ENCODE peak calls at places on chromosomes 5 and 9, in ten cellular contexts. One of them, this sample, is unnamed.

GRCh38 chr5:61631438-61631941 is 299.4 kb downstream of the ZSWIM6 start:
- DNase-seq in heart left ventricle: peak
- DNase-seq in HL-60: no peak
- DNase-seq in brain microvascular endothelial cell: peak
- DNase-seq in cardiac muscle cell: peak
- DNase-seq in tibial nerve: peak
- DNase-seq in esophagus squamous epithelium: no peak
- DNase-seq in AG04450: no peak
- DNase-seq in psoas muscle: peak
- DNase-seq in right lobe of liver: no peak
- DNase-seq in this sample: peak

GRCh38 chr9:121837113-121838010 is 185.9 kb downstream of the DAB2IP start:
- DNase-seq in HL-60: no peak
- DNase-seq in right lobe of liver: peak
- DNase-seq in cardiac muscle cell: peak
- DNase-seq in brain microvascular endothelial cell: no peak
- DNase-seq in AG04450: peak
- DNase-seq in psoas muscle: no peak
- DNase-seq in heart left ventricle: no peak
- DNase-seq in tibial nerve: no peak
- DNase-seq in esophagus squamous epithelium: no peak
- DNase-seq in this sample: peak

GRCh38 chr9:133980864-133981588 is 11.1 kb downstream of the VAV2 start:
- DNase-seq in brain microvascular endothelial cell: no peak
- DNase-seq in tibial nerve: no peak
- DNase-seq in AG04450: no peak
- DNase-seq in cardiac muscle cell: no peak
- DNase-seq in HL-60: no peak
- DNase-seq in right lobe of liver: peak
- DNase-seq in esophagus squamous epithelium: no peak
- DNase-seq in heart left ventricle: no peak
- DNase-seq in psoas muscle: no peak
- DNase-seq in this sample: no peak

GRCh38 chr5:60163762-60164161 is 270.2 kb upstream of the PDE4D start:
- DNase-seq in psoas muscle: no peak
- DNase-seq in right lobe of liver: no peak
- DNase-seq in HL-60: no peak
- DNase-seq in heart left ventricle: no peak
- DNase-seq in esophagus squamous epithelium: no peak
- DNase-seq in tibial nerve: no peak
- DNase-seq in AG04450: no peak
- DNase-seq in cardiac muscle cell: no peak
- DNase-seq in brain microvascular endothelial cell: peak
- DNase-seq in this sample: no peak

GRCh38 chr9:92328225-92328624 is 2.5 kb downstream of the CENPP start:
- DNase-seq in psoas muscle: no peak
- DNase-seq in tibial nerve: no peak
- DNase-seq in HL-60: peak
- DNase-seq in brain microvascular endothelial cell: peak
- DNase-seq in right lobe of liver: no peak
- DNase-seq in cardiac muscle cell: peak
- DNase-seq in esophagus squamous epithelium: no peak
- DNase-seq in heart left ventricle: no peak
- DNase-seq in AG04450: peak
- DNase-seq in this sample: no peak

GRCh38 chr5:123708074-123708806 is 196.3 kb downstream of the CSNK1G3 start:
- DNase-seq in brain microvascular endothelial cell: peak
- DNase-seq in tibial nerve: peak
- DNase-seq in psoas muscle: no peak
- DNase-seq in heart left ventricle: no peak
- DNase-seq in esophagus squamous epithelium: no peak
- DNase-seq in right lobe of liver: no peak
- DNase-seq in AG04450: peak
- DNase-seq in cardiac muscle cell: peak
- DNase-seq in HL-60: no peak
- DNase-seq in this sample: no peak

GRCh38 chr9:94772654-94773303 is 46.3 kb downstream of the AOPEP start:
- DNase-seq in cardiac muscle cell: no peak
- DNase-seq in right lobe of liver: no peak
- DNase-seq in esophagus squamous epithelium: no peak
- DNase-seq in HL-60: no peak
- DNase-seq in brain microvascular endothelial cell: peak
- DNase-seq in AG04450: peak
- DNase-seq in tibial nerve: no peak
- DNase-seq in psoas muscle: no peak
- DNase-seq in heart left ventricle: no peak
- DNase-seq in this sample: peak

GRCh38 chr5:107770051-107770450 is 99.3 kb upstream of the EFNA5 start:
- DNase-seq in esophagus squamous epithelium: no peak
- DNase-seq in psoas muscle: no peak
- DNase-seq in right lobe of liver: no peak
- DNase-seq in cardiac muscle cell: no peak
- DNase-seq in heart left ventricle: no peak
- DNase-seq in brain microvascular endothelial cell: no peak
- DNase-seq in tibial nerve: no peak
- DNase-seq in AG04450: no peak
- DNase-seq in HL-60: no peak
- DNase-seq in this sample: no peak

GRCh38 chr5:148343603-148344230 is 8.4 kb downstream of the SPINK9 start:
- DNase-seq in brain microvascular endothelial cell: no peak
- DNase-seq in right lobe of liver: no peak
- DNase-seq in esophagus squamous epithelium: no peak
- DNase-seq in AG04450: no peak
- DNase-seq in heart left ventricle: no peak
- DNase-seq in HL-60: no peak
- DNase-seq in cardiac muscle cell: no peak
- DNase-seq in tibial nerve: no peak
- DNase-seq in psoas muscle: no peak
- DNase-seq in this sample: no peak

GRCh38 chr9:132267660-132268059 is 87.1 kb downstream of the SETX start:
- DNase-seq in tibial nerve: no peak
- DNase-seq in right lobe of liver: no peak
- DNase-seq in brain microvascular endothelial cell: no peak
- DNase-seq in psoas muscle: no peak
- DNase-seq in AG04450: no peak
- DNase-seq in HL-60: no peak
- DNase-seq in cardiac muscle cell: no peak
- DNase-seq in esophagus squamous epithelium: no peak
- DNase-seq in heart left ventricle: no peak
- DNase-seq in this sample: no peak

GRCh38 chr5:72387985-72388384 is 67.8 kb downstream of the PTCD2 start:
- DNase-seq in heart left ventricle: no peak
- DNase-seq in tibial nerve: no peak
- DNase-seq in right lobe of liver: no peak
- DNase-seq in HL-60: no peak
- DNase-seq in esophagus squamous epithelium: no peak
- DNase-seq in AG04450: peak
- DNase-seq in brain microvascular endothelial cell: peak
- DNase-seq in psoas muscle: no peak
- DNase-seq in cardiac muscle cell: peak
- DNase-seq in this sample: no peak

GRCh38 chr5:31531543-31531887 is 378 bp downstream of the DROSHA start:
- DNase-seq in AG04450: no peak
- DNase-seq in right lobe of liver: peak
- DNase-seq in tibial nerve: no peak
- DNase-seq in esophagus squamous epithelium: no peak
- DNase-seq in cardiac muscle cell: peak
- DNase-seq in psoas muscle: peak
- DNase-seq in brain microvascular endothelial cell: peak
- DNase-seq in HL-60: peak
- DNase-seq in heart left ventricle: no peak
- DNase-seq in this sample: peak

GRCh38 chr9:106862946-106863740 is at the start of gene ZNF462:
- DNase-seq in AG04450: no peak
- DNase-seq in psoas muscle: peak
- DNase-seq in esophagus squamous epithelium: no peak
- DNase-seq in brain microvascular endothelial cell: peak
- DNase-seq in right lobe of liver: no peak
- DNase-seq in cardiac muscle cell: peak
- DNase-seq in heart left ventricle: peak
- DNase-seq in tibial nerve: peak
- DNase-seq in HL-60: no peak
- DNase-seq in this sample: no peak

GRCh38 chr9:106860731-106861584 is 2.0 kb upstream of the ZNF462 start:
- DNase-seq in AG04450: no peak
- DNase-seq in right lobe of liver: peak
- DNase-seq in esophagus squamous epithelium: no peak
- DNase-seq in psoas muscle: peak
- DNase-seq in brain microvascular endothelial cell: peak
- DNase-seq in cardiac muscle cell: peak
- DNase-seq in HL-60: no peak
- DNase-seq in heart left ventricle: peak
- DNase-seq in tibial nerve: peak
- DNase-seq in this sample: peak

GRCh38 chr9:106859957-106860715 is 2.8 kb upstream of the ZNF462 start:
- DNase-seq in HL-60: no peak
- DNase-seq in heart left ventricle: peak
- DNase-seq in tibial nerve: no peak
- DNase-seq in cardiac muscle cell: peak
- DNase-seq in esophagus squamous epithelium: no peak
- DNase-seq in AG04450: no peak
- DNase-seq in brain microvascular endothelial cell: no peak
- DNase-seq in psoas muscle: peak
- DNase-seq in right lobe of liver: peak
- DNase-seq in this sample: no peak

GRCh38 chr9:106861585-106862114 is 1.3 kb upstream of the ZNF462 start:
- DNase-seq in cardiac muscle cell: no peak
- DNase-seq in HL-60: no peak
- DNase-seq in psoas muscle: no peak
- DNase-seq in esophagus squamous epithelium: no peak
- DNase-seq in right lobe of liver: no peak
- DNase-seq in heart left ventricle: no peak
- DNase-seq in brain microvascular endothelial cell: no peak
- DNase-seq in AG04450: no peak
- DNase-seq in tibial nerve: no peak
- DNase-seq in this sample: no peak

DNA sequence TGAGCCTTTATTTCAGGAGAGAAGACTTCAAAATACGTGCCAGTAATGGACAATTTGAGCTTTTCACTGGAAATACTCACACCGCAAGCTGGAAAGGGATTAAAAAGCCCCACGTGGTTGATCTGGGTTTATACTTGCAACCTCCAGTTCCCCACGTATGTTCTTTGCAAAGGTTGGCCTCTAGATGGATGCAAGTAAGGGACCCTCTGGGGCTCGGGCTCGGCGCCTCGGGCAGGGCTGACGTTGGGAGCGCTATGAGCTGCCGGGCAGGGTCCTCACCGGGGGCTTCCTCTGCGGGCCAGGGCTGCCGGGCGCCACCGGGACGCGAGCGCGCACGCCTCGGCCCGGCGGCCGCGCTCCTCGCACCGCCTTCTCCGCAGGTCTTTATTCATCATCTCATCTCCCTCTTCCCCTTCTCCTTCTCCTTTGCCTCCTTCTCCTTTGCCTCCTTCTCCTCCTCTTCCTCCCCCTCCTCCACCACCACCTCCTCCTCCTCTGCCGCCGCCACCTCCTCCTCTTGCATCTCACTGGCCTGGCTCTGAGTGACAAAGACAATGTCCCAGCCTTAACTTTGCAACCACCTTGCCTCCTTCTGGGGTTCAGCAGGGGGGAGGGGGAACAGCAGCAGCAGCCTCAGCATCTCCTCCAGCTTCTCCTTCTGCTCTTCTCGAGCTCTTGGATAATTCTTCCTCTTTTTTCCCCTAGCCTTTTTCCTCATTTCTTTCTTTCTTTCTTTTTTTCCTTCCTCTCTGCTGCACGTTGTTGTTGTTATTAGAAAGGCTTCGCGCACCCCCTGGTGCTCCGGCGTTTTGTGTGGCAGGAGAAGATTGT is 636 bp upstream of the ZNF462 start:
- DNase-seq in heart left ventricle: peak
- DNase-seq in brain microvascular endothelial cell: peak
- DNase-seq in tibial nerve: peak
- DNase-seq in psoas muscle: no peak
- DNase-seq in AG04450: no peak
- DNase-seq in cardiac muscle cell: peak
- DNase-seq in HL-60: no peak
- DNase-seq in esophagus squamous epithelium: no peak
- DNase-seq in right lobe of liver: no peak
- DNase-seq in this sample: no peak
- TF ChIP-seq CTCF in heart left ventricle: peak
- TF ChIP-seq CTCF in brain microvascular endothelial cell: peak
- TF ChIP-seq CTCF in tibial nerve: no peak
- TF ChIP-seq CTCF in psoas muscle: peak
- TF ChIP-seq CTCF in AG04450: peak
- TF ChIP-seq CTCF in cardiac muscle cell: peak
- TF ChIP-seq CTCF in HL-60: no peak
- TF ChIP-seq CTCF in esophagus squamous epithelium: no peak
- TF ChIP-seq CTCF in right lobe of liver: no peak
- TF ChIP-seq CTCF in this sample: peak

DNA sequence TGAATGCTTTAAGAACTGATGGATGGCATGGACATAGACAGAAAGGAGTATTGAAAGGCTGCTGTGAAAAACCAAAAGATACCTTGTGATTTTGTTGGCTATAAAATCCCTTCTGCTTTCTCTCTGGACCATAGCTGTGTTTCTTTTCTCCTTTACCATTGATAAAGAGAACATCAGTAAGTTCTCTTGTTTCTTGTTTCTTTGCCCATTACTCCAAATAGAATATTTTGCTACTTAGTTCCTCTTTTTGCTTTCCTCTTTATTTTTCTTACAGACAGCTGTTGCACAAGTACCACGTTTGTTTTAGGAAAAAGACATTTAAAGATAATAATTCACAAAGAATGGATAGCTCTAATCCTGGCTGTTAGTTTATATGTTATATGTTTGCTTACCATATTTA is 1129.2 kb downstream of the DTWD2 start:
- DNase-seq in cardiac muscle cell: no peak
- DNase-seq in heart left ventricle: no peak
- DNase-seq in right lobe of liver: no peak
- DNase-seq in HL-60: no peak
- DNase-seq in esophagus squamous epithelium: no peak
- DNase-seq in brain microvascular endothelial cell: no peak
- DNase-seq in tibial nerve: no peak
- DNase-seq in AG04450: no peak
- DNase-seq in psoas muscle: no peak
- DNase-seq in this sample: no peak
- H3K27ac ChIP-seq in cardiac muscle cell: no peak
- H3K27ac ChIP-seq in heart left ventricle: no peak
- H3K27ac ChIP-seq in right lobe of liver: no peak
- H3K27ac ChIP-seq in HL-60: no peak
- H3K27ac ChIP-seq in esophagus squamous epithelium: no peak
- H3K27ac ChIP-seq in brain microvascular endothelial cell: no peak
- H3K27ac ChIP-seq in tibial nerve: no peak
- H3K27ac ChIP-seq in AG04450: no peak
- H3K27ac ChIP-seq in psoas muscle: no peak
- H3K27ac ChIP-seq in this sample: no peak

GRCh38 chr9:98399950-98400683 is 144.7 kb upstream of the TBC1D2 start:
- DNase-seq in cardiac muscle cell: no peak
- DNase-seq in HL-60: no peak
- DNase-seq in AG04450: no peak
- DNase-seq in right lobe of liver: no peak
- DNase-seq in tibial nerve: no peak
- DNase-seq in psoas muscle: no peak
- DNase-seq in esophagus squamous epithelium: no peak
- DNase-seq in brain microvascular endothelial cell: no peak
- DNase-seq in heart left ventricle: no peak
- DNase-seq in this sample: no peak
- TF ChIP-seq CTCF in cardiac muscle cell: no peak
- TF ChIP-seq CTCF in HL-60: no peak
- TF ChIP-seq CTCF in AG04450: peak
- TF ChIP-seq CTCF in right lobe of liver: no peak
- TF ChIP-seq CTCF in tibial nerve: no peak
- TF ChIP-seq CTCF in psoas muscle: no peak
- TF ChIP-seq CTCF in esophagus squamous epithelium: no peak
- TF ChIP-seq CTCF in brain microvascular endothelial cell: peak
- TF ChIP-seq CTCF in heart left ventricle: no peak
- TF ChIP-seq CTCF in this sample: no peak

GRCh38 chr5:124740055-124740454 is 6.4 kb downstream of the ZNF608 start:
- DNase-seq in brain microvascular endothelial cell: no peak
- DNase-seq in AG04450: no peak
- DNase-seq in cardiac muscle cell: no peak
- DNase-seq in heart left ventricle: no peak
- DNase-seq in tibial nerve: no peak
- DNase-seq in psoas muscle: no peak
- DNase-seq in HL-60: no peak
- DNase-seq in esophagus squamous epithelium: no peak
- DNase-seq in right lobe of liver: no peak
- DNase-seq in this sample: no peak
- H3K27ac ChIP-seq in brain microvascular endothelial cell: no peak
- H3K27ac ChIP-seq in AG04450: no peak
- H3K27ac ChIP-seq in cardiac muscle cell: peak
- H3K27ac ChIP-seq in heart left ventricle: no peak
- H3K27ac ChIP-seq in tibial nerve: no peak
- H3K27ac ChIP-seq in psoas muscle: peak
- H3K27ac ChIP-seq in HL-60: no peak
- H3K27ac ChIP-seq in esophagus squamous epithelium: peak
- H3K27ac ChIP-seq in right lobe of liver: no peak
- H3K27ac ChIP-seq in this sample: peak